ENCODE peak calls at places on chromosomes 13 and 19, in six cellular contexts. One of them, this sample, is unnamed.

GRCh38 chr19:29084266-29084665 is 128.7 kb downstream of the UQCRFS1 start:
- DNase-seq in H9: peak; percentile 65
- DNase-seq in psoas muscle: no peak
- DNase-seq in tibial nerve: no peak
- DNase-seq in GM23338: peak; percentile 66
- DNase-seq in endothelial cell of umbilical vein: no peak
- DNase-seq in this sample: no peak

GRCh38 chr19:2171349-2172145 is 7.8 kb downstream of the DOT1L start:
- DNase-seq in tibial nerve: no peak
- DNase-seq in GM23338: peak; percentile 72
- DNase-seq in endothelial cell of umbilical vein: no peak
- DNase-seq in H9: peak; percentile 71
- DNase-seq in psoas muscle: no peak
- DNase-seq in this sample: no peak

GRCh38 chr13:75895168-75895567 is 259.0 kb downstream of the LMO7 start:
- DNase-seq in GM23338: no peak
- DNase-seq in H9: no peak
- DNase-seq in tibial nerve: no peak
- DNase-seq in psoas muscle: no peak
- DNase-seq in endothelial cell of umbilical vein: no peak
- DNase-seq in this sample: no peak

GRCh38 chr13:49265822-49266221 is 18.1 kb downstream of the CDADC1 start:
- DNase-seq in endothelial cell of umbilical vein: no peak
- DNase-seq in tibial nerve: no peak
- DNase-seq in GM23338: no peak
- DNase-seq in psoas muscle: no peak
- DNase-seq in H9: no peak
- DNase-seq in this sample: no peak

GRCh38 chr13:33842207-33842606 is 24.3 kb downstream of the RFC3 start:
- DNase-seq in tibial nerve: no peak
- DNase-seq in H9: no peak
- DNase-seq in psoas muscle: no peak
- DNase-seq in endothelial cell of umbilical vein: no peak
- DNase-seq in GM23338: no peak
- DNase-seq in this sample: no peak

GRCh38 chr13:113001251-113002140 is 32.5 kb downstream of the MCF2L start:
- DNase-seq in tibial nerve: no peak
- DNase-seq in H9: peak; percentile 57
- DNase-seq in endothelial cell of umbilical vein: no peak
- DNase-seq in psoas muscle: no peak
- DNase-seq in GM23338: peak; percentile 36
- DNase-seq in this sample: no peak

GRCh38 chr13:98299954-98300350 is 122.9 kb upstream of the RNF113B start:
- DNase-seq in psoas muscle: no peak
- DNase-seq in GM23338: no peak
- DNase-seq in endothelial cell of umbilical vein: no peak
- DNase-seq in tibial nerve: peak; percentile 35
- DNase-seq in H9: no peak
- DNase-seq in this sample: no peak

GRCh38 chr13:86282450-86282849 is 483.2 kb upstream of the SLITRK6 start:
- DNase-seq in endothelial cell of umbilical vein: no peak
- DNase-seq in H9: no peak
- DNase-seq in tibial nerve: no peak
- DNase-seq in GM23338: no peak
- DNase-seq in psoas muscle: no peak
- DNase-seq in this sample: no peak

GRCh38 chr13:47886314-47886713 is 114.8 kb downstream of the SUCLA2 start:
- DNase-seq in psoas muscle: no peak
- DNase-seq in GM23338: no peak
- DNase-seq in tibial nerve: no peak
- DNase-seq in H9: no peak
- DNase-seq in endothelial cell of umbilical vein: no peak
- DNase-seq in this sample: no peak

GRCh38 chr19:16589917-16590316 is 17.7 kb upstream of the SLC35E1 start:
- DNase-seq in H9: no peak
- DNase-seq in GM23338: no peak
- DNase-seq in tibial nerve: no peak
- DNase-seq in endothelial cell of umbilical vein: no peak
- DNase-seq in psoas muscle: no peak
- DNase-seq in this sample: no peak

GRCh38 chr13:49690133-49690989 is 925 bp downstream of the EBPL start:
- DNase-seq in GM23338: no peak
- DNase-seq in endothelial cell of umbilical vein: peak; percentile 63
- DNase-seq in H9: no peak
- DNase-seq in psoas muscle: no peak
- DNase-seq in tibial nerve: peak; percentile 21
- DNase-seq in this sample: no peak

GRCh38 chr13:110499621-110500281 is 61.8 kb downstream of the RAB20 start:
- DNase-seq in psoas muscle: no peak
- DNase-seq in tibial nerve: no peak
- DNase-seq in GM23338: no peak
- DNase-seq in endothelial cell of umbilical vein: no peak
- DNase-seq in H9: no peak
- DNase-seq in this sample: no peak

GRCh38 chr13:46184277-46184699 is 2.3 kb upstream of the LCP1 start:
- DNase-seq in GM23338: peak; percentile 81
- DNase-seq in tibial nerve: peak; percentile 55
- DNase-seq in H9: peak; percentile 66
- DNase-seq in endothelial cell of umbilical vein: peak; percentile 18
- DNase-seq in psoas muscle: no peak
- DNase-seq in this sample: no peak

GRCh38 chr19:18761531-18762110 is 29.5 kb downstream of the COMP start:
- DNase-seq in H9: no peak
- DNase-seq in GM23338: no peak
- DNase-seq in endothelial cell of umbilical vein: no peak
- DNase-seq in psoas muscle: no peak
- DNase-seq in tibial nerve: no peak
- DNase-seq in this sample: no peak

GRCh38 chr19:43618921-43619261 is 538 bp downstream of the ZNF428 start:
- DNase-seq in H9: no peak
- DNase-seq in endothelial cell of umbilical vein: peak; percentile 74
- DNase-seq in psoas muscle: no peak
- DNase-seq in GM23338: no peak
- DNase-seq in tibial nerve: no peak
- DNase-seq in this sample: no peak

GRCh38 chr19:46447824-46448223 is 19.1 kb upstream of the PNMA8C start:
- DNase-seq in H9: no peak
- DNase-seq in endothelial cell of umbilical vein: no peak
- DNase-seq in psoas muscle: no peak
- DNase-seq in tibial nerve: no peak
- DNase-seq in GM23338: no peak
- DNase-seq in this sample: peak; percentile 54

GRCh38 chr13:98775844-98776598 is 23.5 kb upstream of the SLC15A1 start:
- DNase-seq in tibial nerve: no peak
- DNase-seq in endothelial cell of umbilical vein: no peak
- DNase-seq in GM23338: no peak
- DNase-seq in psoas muscle: no peak
- DNase-seq in H9: no peak
- DNase-seq in this sample: no peak

GRCh38 chr13:50224534-50224933 is 209.3 kb downstream of the KCNRG start:
- DNase-seq in GM23338: no peak
- DNase-seq in endothelial cell of umbilical vein: no peak
- DNase-seq in tibial nerve: no peak
- DNase-seq in psoas muscle: no peak
- DNase-seq in H9: no peak
- DNase-seq in this sample: no peak

GRCh38 chr13:114010401-114011101 is 36.7 kb upstream of the C13orf46 start:
- DNase-seq in psoas muscle: peak; percentile 41
- DNase-seq in H9: no peak
- DNase-seq in endothelial cell of umbilical vein: no peak
- DNase-seq in tibial nerve: no peak
- DNase-seq in GM23338: no peak
- DNase-seq in this sample: peak; percentile 21

GRCh38 chr13:100275746-100276145 is 186.9 kb downstream of the PCCA start:
- DNase-seq in tibial nerve: no peak
- DNase-seq in endothelial cell of umbilical vein: no peak
- DNase-seq in GM23338: no peak
- DNase-seq in psoas muscle: no peak
- DNase-seq in H9: no peak
- DNase-seq in this sample: no peak

GRCh38 chr13:27007166-27007565 is 164.4 kb downstream of the USP12 start:
- DNase-seq in H9: no peak
- DNase-seq in psoas muscle: no peak
- DNase-seq in endothelial cell of umbilical vein: no peak
- DNase-seq in tibial nerve: no peak
- DNase-seq in GM23338: peak; percentile 33
- DNase-seq in this sample: no peak

GRCh38 chr19:41533691-41534090 is 42.3 kb upstream of the CEACAM21 start:
- DNase-seq in tibial nerve: no peak
- DNase-seq in GM23338: no peak
- DNase-seq in psoas muscle: no peak
- DNase-seq in endothelial cell of umbilical vein: no peak
- DNase-seq in H9: no peak
- DNase-seq in this sample: no peak

DNA sequence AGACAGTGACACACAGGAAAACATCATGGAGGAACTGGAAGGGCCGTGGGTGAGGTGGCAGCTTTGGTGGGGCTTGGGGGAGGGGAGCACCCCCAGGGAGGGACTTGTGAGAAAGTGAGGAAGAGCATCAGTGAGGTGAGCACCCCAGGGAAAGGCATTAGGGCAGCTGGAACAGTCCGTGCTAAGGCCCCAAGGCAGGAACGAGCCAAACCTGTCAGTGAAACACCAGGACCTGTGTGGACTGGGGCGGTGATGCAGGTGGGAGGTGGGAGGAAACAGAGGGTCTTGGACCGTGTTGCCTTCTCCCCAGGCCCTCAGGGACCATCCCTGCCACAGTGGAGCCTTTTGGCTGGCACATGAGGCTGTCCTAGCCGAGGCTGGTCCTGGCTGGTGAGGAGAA is 17.3 kb upstream of the SLC7A10 start:
- DNase-seq in psoas muscle: peak; percentile 39
- DNase-seq in GM23338: no peak
- DNase-seq in tibial nerve: no peak
- DNase-seq in endothelial cell of umbilical vein: no peak
- DNase-seq in H9: no peak
- DNase-seq in this sample: no peak
- H3K4me1 ChIP-seq in psoas muscle: no peaks in the 10 kb centered on the region
- H3K4me1 ChIP-seq in GM23338: no peaks in the 10 kb centered on the region
- H3K4me1 ChIP-seq in tibial nerve: no peaks in the 10 kb centered on the region
- H3K4me1 ChIP-seq in endothelial cell of umbilical vein: no peaks in the 10 kb centered on the region
- H3K4me1 ChIP-seq in H9: no peaks in the 10 kb centered on the region
- H3K4me1 ChIP-seq in this sample: no peaks in the 10 kb centered on the region

GRCh38 chr19:55447421-55448174 is 4.5 kb upstream of the SHISA7 start:
- DNase-seq in GM23338: peak; percentile 62
- DNase-seq in H9: no peak
- DNase-seq in endothelial cell of umbilical vein: no peak
- DNase-seq in tibial nerve: no peak
- DNase-seq in psoas muscle: no peak
- DNase-seq in this sample: no peak

GRCh38 chr19:55452381-55453325 is 8.8 kb downstream of the ISOC2 start:
- DNase-seq in endothelial cell of umbilical vein: peak; percentile 59
- DNase-seq in psoas muscle: peak; percentile 90
- DNase-seq in GM23338: peak; percentile 95
- DNase-seq in H9: peak; percentile 93
- DNase-seq in tibial nerve: peak; percentile 56
- DNase-seq in this sample: peak; percentile 65

GRCh38 chr19:55451522-55452380 is 8.7 kb upstream of the SHISA7 start:
- DNase-seq in psoas muscle: no peak
- DNase-seq in endothelial cell of umbilical vein: no peak
- DNase-seq in H9: no peak
- DNase-seq in GM23338: no peak
- DNase-seq in tibial nerve: no peak
- DNase-seq in this sample: no peak

GRCh38 chr19:55451163-55451521 is 8.0 kb upstream of the SHISA7 start:
- DNase-seq in endothelial cell of umbilical vein: no peak
- DNase-seq in H9: no peak
- DNase-seq in tibial nerve: no peak
- DNase-seq in psoas muscle: no peak
- DNase-seq in GM23338: peak; percentile 71
- DNase-seq in this sample: no peak

DNA sequence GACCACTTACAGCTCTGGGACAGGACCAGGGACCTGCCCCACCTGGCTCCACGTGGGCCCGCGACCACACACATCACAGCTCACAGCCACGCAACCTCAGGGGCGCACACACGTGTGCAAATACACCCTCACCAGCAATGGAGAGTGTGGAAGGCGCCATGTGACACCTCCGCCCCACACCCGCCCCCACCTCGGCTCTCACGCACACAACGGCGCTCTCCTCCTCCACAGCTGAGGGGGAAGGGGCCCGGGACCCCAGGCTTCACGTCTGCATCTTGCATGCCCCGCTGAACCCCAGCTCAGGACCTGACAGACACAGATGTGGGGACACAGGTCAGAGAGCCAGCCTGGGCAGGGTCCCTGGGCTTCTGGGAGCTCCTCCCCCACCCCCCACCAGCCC is 6.4 kb upstream of the SHISA7 start:
- DNase-seq in tibial nerve: no peak
- DNase-seq in GM23338: no peak
- DNase-seq in H9: no peak
- DNase-seq in endothelial cell of umbilical vein: no peak
- DNase-seq in psoas muscle: no peak
- DNase-seq in this sample: no peak
- H3K27me3 ChIP-seq in tibial nerve: peaks cover 54% of the 10 kb centered on the region
- H3K27me3 ChIP-seq in GM23338: peaks cover 70% of the 10 kb centered on the region
- H3K27me3 ChIP-seq in H9: peaks cover 48% of the 10 kb centered on the region
- H3K27me3 ChIP-seq in endothelial cell of umbilical vein: peaks cover 27% of the 10 kb centered on the region
- H3K27me3 ChIP-seq in psoas muscle: no peaks in the 10 kb centered on the region
- H3K27me3 ChIP-seq in this sample: peaks cover 24% of the 10 kb centered on the region

GRCh38 chr19:44756089-44756562 is 7.6 kb downstream of the BCL3 start:
- DNase-seq in psoas muscle: no peak
- DNase-seq in tibial nerve: no peak
- DNase-seq in GM23338: no peak
- DNase-seq in H9: no peak
- DNase-seq in endothelial cell of umbilical vein: no peak
- DNase-seq in this sample: no peak
- H3K4me1 ChIP-seq in psoas muscle: peaks cover 53% of the 10 kb centered on the region
- H3K4me1 ChIP-seq in tibial nerve: peaks cover 5% of the 10 kb centered on the region
- H3K4me1 ChIP-seq in GM23338: peaks cover 33% of the 10 kb centered on the region
- H3K4me1 ChIP-seq in H9: no peaks in the 10 kb centered on the region
- H3K4me1 ChIP-seq in endothelial cell of umbilical vein: peaks cover 40% of the 10 kb centered on the region
- H3K4me1 ChIP-seq in this sample: peaks cover 67% of the 10 kb centered on the region

DNA sequence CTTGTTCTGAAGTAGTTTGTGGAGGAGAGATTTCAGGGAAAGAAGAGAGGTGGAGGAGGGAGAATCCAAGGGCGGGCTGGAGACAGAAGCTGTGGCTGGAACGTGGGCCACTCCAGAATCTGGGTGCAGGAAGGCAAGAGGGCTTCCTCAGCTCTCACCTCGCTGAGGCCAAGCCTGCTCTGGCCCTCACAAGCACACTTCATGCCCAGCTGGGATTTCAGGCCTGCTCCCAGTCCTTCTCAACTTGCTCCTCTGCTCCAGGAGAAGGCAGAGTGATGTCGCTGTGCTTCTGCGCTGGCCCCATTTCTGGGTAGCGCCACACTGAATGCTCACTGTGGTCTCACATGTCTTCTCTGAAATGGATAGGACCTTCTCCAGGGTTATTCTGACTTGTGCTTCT is 328.8 kb downstream of the FGF9 start:
- DNase-seq in tibial nerve: no peak
- DNase-seq in GM23338: no peak
- DNase-seq in psoas muscle: no peak
- DNase-seq in H9: no peak
- DNase-seq in endothelial cell of umbilical vein: no peak
- DNase-seq in this sample: no peak
- H3K27me3 ChIP-seq in tibial nerve: no peaks in the 10 kb centered on the region
- H3K27me3 ChIP-seq in GM23338: no peaks in the 10 kb centered on the region
- H3K27me3 ChIP-seq in psoas muscle: no peaks in the 10 kb centered on the region
- H3K27me3 ChIP-seq in H9: no peaks in the 10 kb centered on the region
- H3K27me3 ChIP-seq in endothelial cell of umbilical vein: no peaks in the 10 kb centered on the region
- H3K27me3 ChIP-seq in this sample: no peaks in the 10 kb centered on the region

This sample was measured in heart left ventricle.